ENCODE peak calls at places on chromosome 18, in four cellular contexts. I is neural progenitor cell, D is mammary epithelial cell, B is A673. O is an unnamed sample. For H3K4me1, the result is how much of the 10 kb centered on the place peaks cover.

GRCh38 chr18:24875286-24875685 is 414.8 kb downstream of the HRH4 start:
- DNase-seq in I (no peak), D (no peak), B (no peak), O (no peak)

GRCh38 chr18:35282353-35282752 is 7.7 kb downstream of the ZSCAN30 start:
- DNase-seq in I (no peak), D (peak), B (no peak), O (no peak)

GRCh38 chr18:8703781-8704301 is 1.5 kb upstream of the MTCL1 start:
- DNase-seq in I (no peak), D (no peak), B (no peak), O (no peak)

GRCh38 chr18:9017900-9018217 is 84.6 kb upstream of the NDUFV2 start:
- DNase-seq in I (no peak), D (peak), B (no peak), O (no peak)

GRCh38 chr18:13234528-13234795 is 15.9 kb downstream of the LDLRAD4 start:
- DNase-seq in I (no peak), D (no peak), B (no peak), O (no peak)

GRCh38 chr18:70453058-70453775 is 164.4 kb downstream of the SOCS6 start:
- DNase-seq in I (no peak), D (no peak), B (no peak), O (no peak)

GRCh38 chr18:59885579-59886163 is 14.1 kb upstream of the PMAIP1 start:
- DNase-seq in I (no peak), D (peak), B (peak), O (no peak)

GRCh38 chr18:24818069-24818395 is 357.6 kb downstream of the HRH4 start:
- DNase-seq in I (no peak), D (no peak), B (no peak), O (no peak)

GRCh38 chr18:59908790-59909189 is 9.0 kb downstream of the PMAIP1 start:
- DNase-seq in I (no peak), D (peak), B (peak), O (no peak)

GRCh38 chr18:74623047-74623816 is 25.6 kb downstream of the ZNF407 start:
- DNase-seq in I (peak), D (no peak), B (no peak), O (no peak)

GRCh38 chr18:61824733-61825363 is 68.0 kb downstream of the RNF152 start:
- DNase-seq in I (no peak), D (peak), B (no peak), O (peak)

GRCh38 chr18:27583021-27583420 is 397.9 kb upstream of the CHST9 start:
- DNase-seq in I (no peak), D (no peak), B (no peak), O (no peak)

GRCh38 chr18:35478520-35479435 is 19.0 kb downstream of the INO80C start:
- DNase-seq in I (no peak), D (peak), B (peak), O (peak)

GRCh38 chr18:5970032-5970431 is 74.7 kb upstream of the TMEM200C start:
- DNase-seq in I (no peak), D (no peak), B (no peak), O (peak)

GRCh38 chr18:13681701-13682100 is 44.7 kb downstream of the FAM210A start:
- DNase-seq in I (no peak), D (no peak), B (no peak), O (no peak)

DNA sequence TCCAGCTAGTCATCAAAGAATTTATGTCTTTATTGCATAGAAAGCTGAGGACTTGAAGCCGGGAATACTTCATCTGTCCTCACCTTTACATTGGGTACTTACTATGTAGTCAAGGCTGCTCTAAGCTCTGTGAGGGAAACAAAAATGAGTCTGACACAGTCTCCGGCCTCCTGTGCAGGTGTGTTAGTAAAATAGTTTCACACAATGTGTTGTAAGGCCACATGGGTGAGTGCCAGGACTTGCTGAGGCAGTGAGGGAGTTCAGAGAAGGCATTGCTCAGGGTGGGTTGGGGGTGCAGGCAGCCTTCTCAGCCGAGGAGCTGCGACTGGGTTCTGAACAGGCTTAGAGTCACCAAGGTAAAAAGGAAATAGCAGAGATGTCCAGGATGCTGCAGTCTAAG is 54.5 kb upstream of the SMAD2 start:
- DNase-seq in I (no peak), D (no peak), B (no peak), O (no peak)
- H3K4me3 ChIP-seq in I (no peak), D (no peak), B (no peak), O (no peak)

GRCh38 chr18:53191634-53192033 is 851.6 kb downstream of the DCC start:
- DNase-seq in I (peak), D (no peak), B (peak), O (peak)

GRCh38 chr18:53193870-53194269 is 853.9 kb downstream of the DCC start:
- DNase-seq in I (no peak), D (no peak), B (no peak), O (no peak)
- H3K4me1 ChIP-seq in I (under half), D (under half), B (under half), O (under half)

DNA sequence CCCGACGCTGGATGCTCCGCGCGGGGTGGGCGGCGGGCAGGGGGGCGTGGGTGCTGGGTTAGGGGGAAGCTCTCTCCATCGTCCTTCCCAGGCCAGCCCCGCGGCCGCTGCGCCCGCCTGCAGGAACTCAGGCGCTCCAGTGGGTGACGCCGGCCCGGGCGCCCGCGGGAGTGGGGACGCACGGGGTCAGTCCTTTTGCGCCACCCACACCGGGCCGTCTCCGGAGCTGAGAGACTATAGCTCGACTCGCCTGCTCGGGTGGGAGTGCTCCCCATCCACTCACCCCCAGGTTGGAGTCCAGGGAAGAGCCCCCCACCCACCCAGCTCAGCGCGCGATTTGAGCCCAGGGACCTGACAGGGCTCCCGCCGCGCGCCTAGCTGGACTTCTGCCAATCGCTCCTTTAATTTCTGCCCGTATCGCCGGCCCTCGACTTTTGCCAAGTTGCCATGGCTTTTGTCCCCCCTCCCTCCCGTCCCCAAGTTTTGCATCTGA is 205.6 kb upstream of the SMAD2 start:
- DNase-seq in I (peak), D (no peak), B (no peak), O (no peak)
- TF ChIP-seq EZH2 in I (no peak), D (no peak), B (no peak), O (peak)

GRCh38 chr18:80170395-80171094 is 61.5 kb downstream of the ADNP2 start:
- DNase-seq in I (no peak), D (no peak), B (no peak), O (no peak)
- H3K4me3 ChIP-seq in I (no peak), D (no peak), B (no peak), O (no peak)

DNA sequence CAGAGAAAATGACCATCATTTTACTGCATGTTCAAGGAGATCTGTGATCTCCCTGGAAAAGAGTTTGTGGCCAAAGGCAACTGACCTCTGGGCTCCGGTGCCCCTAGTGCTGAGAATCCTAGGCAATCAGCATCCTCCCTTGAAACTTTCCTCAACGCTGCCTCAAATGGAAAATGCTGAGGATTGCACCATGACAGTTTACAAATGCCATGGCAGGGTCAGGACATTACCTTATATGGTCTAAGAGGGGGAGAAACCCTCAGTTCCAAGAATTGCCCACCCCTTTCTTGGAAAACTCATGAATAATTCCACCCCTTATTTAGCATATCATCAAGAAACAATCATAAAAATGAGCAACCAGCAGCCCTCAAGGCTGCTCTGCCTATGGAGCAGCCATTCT is 48.3 kb downstream of the ALPK2 start:
- DNase-seq in I (peak), D (no peak), B (peak), O (no peak)
- H3K4me1 ChIP-seq in I (half or more), D (under half), B (under half), O (under half)

GRCh38 chr18:51076503-51076902 is 46.5 kb downstream of the SMAD4 start:
- DNase-seq in I (no peak), D (no peak), B (no peak), O (no peak)
- TF ChIP-seq EZH2 in I (no peak), D (no peak), B (no peak), O (no peak)